ENCODE peak calls at places on chromosomes 13 and 19, in seven cellular contexts. D, V, O, N, X, Z and H are unnamed samples.

GRCh38 chr19:55694241-55694655 is 19.2 kb downstream of the EPN1 start:
- DNase-seq in N (peak; percentile 2), X (no peak), O (no peak), D (no peak), V (no peak), Z (no peak), H (no peak)

GRCh38 chr19:39401549-39402416 is 4.9 kb upstream of the ZFP36 start:
- DNase-seq in O (peak; percentile 63), V (peak; percentile 50), N (no peak), Z (peak; percentile 85), D (peak; percentile 72), X (no peak), H (peak; percentile 42)

GRCh38 chr13:103625194-103625593 is 559.0 kb upstream of the SLC10A2 start:
- DNase-seq in O (no peak), V (no peak), D (no peak), Z (no peak), N (no peak), X (peak; percentile 30), H (no peak)

GRCh38 chr13:96053003-96053703 is at the start of gene UGGT2:
- DNase-seq in V (peak; percentile 94), O (peak; percentile 88), D (peak; percentile 99), X (peak; percentile 90), N (peak; percentile 88), Z (no peak), H (peak; percentile 41)

GRCh38 chr19:28606269-28607032 is 606.5 kb downstream of the UQCRFS1 start:
- DNase-seq in Z (no peak), V (no peak), X (no peak), D (no peak), O (no peak), N (no peak), H (no peak)

GRCh38 chr13:90105276-90105675 is 1242.2 kb upstream of the MIR17HG start:
- DNase-seq in V (no peak), N (no peak), Z (no peak), O (no peak), D (no peak), X (no peak), H (no peak)

GRCh38 chr19:38778733-38779132 is 5.4 kb upstream of the LGALS7 start:
- DNase-seq in D (no peak), N (no peak), X (no peak), V (no peak), O (no peak), Z (no peak), H (no peak)

GRCh38 chr19:7900401-7900870 is 3.2 kb upstream of the MAP2K7 start:
- DNase-seq in O (no peak), D (peak; percentile 72), X (no peak), Z (no peak), N (no peak), V (no peak), H (no peak)

GRCh38 chr13:90683711-90684131 is 663.8 kb upstream of the MIR17HG start:
- DNase-seq in X (no peak), V (no peak), N (no peak), Z (no peak), O (no peak), D (no peak), H (no peak)

GRCh38 chr19:34082289-34083077 is 89.8 kb upstream of the LSM14A start:
- DNase-seq in O (no peak), N (no peak), X (peak; percentile 58), V (no peak), Z (no peak), D (no peak), H (no peak)

GRCh38 chr19:29773141-29773540 is 38.6 kb upstream of the CCNE1 start:
- DNase-seq in Z (no peak), N (no peak), V (no peak), X (no peak), D (no peak), O (no peak), H (no peak)

GRCh38 chr19:7007859-7008258 is 13.4 kb downstream of the MBD3L2B start:
- DNase-seq in X (no peak), V (no peak), O (no peak), Z (no peak), N (no peak), D (no peak), H (no peak)

GRCh38 chr13:30629527-30629926 is 11.8 kb downstream of the USPL1 start:
- DNase-seq in O (no peak), N (no peak), V (no peak), D (no peak), Z (no peak), X (no peak), H (no peak)

GRCh38 chr19:18773682-18774081 is 17.4 kb downstream of the COMP start:
- DNase-seq in Z (no peak), N (no peak), V (no peak), D (no peak), X (no peak), O (no peak), H (no peak)

GRCh38 chr19:5951338-5951861 is 26.5 kb downstream of the RANBP3 start:
- DNase-seq in D (no peak), V (no peak), O (no peak), N (no peak), Z (no peak), X (peak; percentile 63), H (peak; percentile 17)

GRCh38 chr19:47381653-47382279 is 32.7 kb downstream of the DHX34 start:
- DNase-seq in D (no peak), X (no peak), V (no peak), Z (no peak), N (no peak), O (no peak), H (no peak)

GRCh38 chr19:10292789-10293636 is 3.3 kb downstream of the ICAM5 start:
- DNase-seq in X (peak; percentile 65), V (no peak), D (peak; percentile 76), Z (no peak), N (no peak), O (no peak), H (no peak)

GRCh38 chr19:32651729-32652140 is 23.2 kb downstream of the ANKRD27 start:
- DNase-seq in D (no peak), X (peak; percentile 81), O (no peak), Z (no peak), N (no peak), V (peak; percentile 36), H (peak; percentile 25)

GRCh38 chr19:43784251-43784980 is 3.6 kb upstream of the KCNN4 start:
- DNase-seq in O (peak; percentile 67), Z (peak; percentile 52), N (no peak), X (no peak), V (no peak), D (no peak), H (no peak)

DNA sequence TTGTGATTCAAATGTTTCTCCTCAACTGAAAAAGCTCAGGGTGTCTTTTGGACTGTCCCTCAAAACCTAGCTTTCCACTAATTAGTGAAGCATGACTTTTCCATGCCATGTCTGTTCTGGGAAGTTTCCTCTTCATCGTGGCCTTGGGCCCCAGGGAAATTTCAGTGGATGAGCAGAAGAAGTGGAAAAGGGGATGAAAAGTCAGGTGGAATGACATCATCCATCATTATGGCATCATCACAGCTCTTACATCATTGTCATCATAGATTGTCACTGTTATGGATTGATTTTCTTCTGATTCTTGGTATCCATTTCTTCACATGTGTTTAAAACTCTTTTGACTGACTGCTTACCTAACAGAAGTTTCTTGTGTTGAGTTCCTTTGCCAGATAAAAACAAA is 26.2 kb upstream of the MRI1 start:
- DNase-seq in V (no peak), N (no peak), Z (no peak), X (no peak), D (no peak), O (no peak), H (no peak)
- H3K27ac ChIP-seq in V (no peak overlapping the region), N (no peak overlapping the region), Z (no peak overlapping the region), X (no peak overlapping the region), D (no peak overlapping the region), O (no peak overlapping the region), H (no peak overlapping the region)

GRCh38 chr19:3138268-3138667 is 2.4 kb downstream of the GNA15 start:
- DNase-seq in D (no peak), X (no peak), Z (no peak), O (no peak), N (no peak), V (no peak), H (no peak)

GRCh38 chr19:3137139-3137538 is 1.3 kb downstream of the GNA15 start:
- DNase-seq in O (no peak), X (no peak), D (no peak), V (no peak), N (no peak), Z (no peak), H (no peak)

GRCh38 chr19:3142938-3143337 is 7.1 kb downstream of the GNA15 start:
- DNase-seq in O (no peak), N (no peak), X (no peak), V (no peak), D (no peak), Z (no peak), H (no peak)

GRCh38 chr19:3142292-3142670 is 6.4 kb downstream of the GNA15 start:
- DNase-seq in X (no peak), V (no peak), O (no peak), D (no peak), Z (no peak), N (no peak), H (no peak)

DNA sequence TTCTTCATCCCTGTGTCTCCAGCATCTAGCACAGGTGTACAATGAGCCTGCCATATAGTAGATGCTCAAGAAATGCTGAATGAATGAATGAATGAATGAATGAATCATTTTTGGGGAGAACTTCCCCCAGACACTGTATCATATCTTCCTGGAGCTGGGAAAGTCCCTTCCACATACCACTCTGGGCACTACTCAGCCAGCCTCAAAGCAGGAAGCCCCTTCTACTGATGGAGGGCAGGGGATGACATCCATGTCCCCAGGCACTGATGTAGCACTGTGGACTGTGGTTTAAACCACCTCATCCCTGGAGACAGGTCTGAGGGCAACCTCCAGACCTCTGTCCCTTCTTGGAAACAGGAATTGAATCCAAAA is 4.8 kb downstream of the GNA15 start:
- DNase-seq in X (no peak), V (no peak), N (no peak), D (no peak), Z (no peak), O (no peak), H (no peak)
- H3K27ac ChIP-seq in X (no peak overlapping the region), V (no peak overlapping the region), N (no peak overlapping the region), D (no peak overlapping the region), Z (peak overlapping the region; percentile 28), O (no peak overlapping the region), H (no peak overlapping the region)

GRCh38 chr19:459724-460511 is 915 bp downstream of the SHC2 start:
- DNase-seq in N (peak; percentile 56), V (peak; percentile 70), X (peak; percentile 60), Z (no peak), O (peak; percentile 38), D (peak; percentile 92), H (peak; percentile 57)

GRCh38 chr19:461664-462551 is 1.1 kb upstream of the SHC2 start:
- DNase-seq in V (no peak), N (peak; percentile 43), X (peak; percentile 77), O (peak; percentile 31), D (peak; percentile 97), Z (no peak), H (peak; percentile 45)

GRCh38 chr19:463483-464130 is 2.8 kb upstream of the SHC2 start:
- DNase-seq in O (no peak), D (peak; percentile 80), X (no peak), V (no peak), Z (no peak), N (no peak), H (no peak)

GRCh38 chr19:458091-459042 is 2.5 kb downstream of the SHC2 start:
- DNase-seq in Z (no peak), X (no peak), N (no peak), O (no peak), D (peak; percentile 68), V (no peak), H (no peak)

GRCh38 chr19:460877-461609 is at the start of gene SHC2:
- DNase-seq in O (no peak), N (no peak), V (peak; percentile 42), Z (no peak), X (peak; percentile 52), D (peak; percentile 84), H (no peak)
- H3K27ac ChIP-seq in O (peak within 1 kb of the TSS; percentile 89), N (peak within 1 kb of the TSS; percentile 81), V (peak within 1 kb of the TSS; percentile 88), Z (no peak within 1 kb of the TSS), X (no peak within 1 kb of the TSS), D (peak within 1 kb of the TSS; percentile 89), H (peak within 1 kb of the TSS; percentile 44)

GRCh38 chr13:99206873-99207272 is 6.2 kb downstream of the UBAC2 start:
- DNase-seq in V (no peak), D (no peak), Z (no peak), N (no peak), O (no peak), X (no peak), H (no peak)
- H3K27ac ChIP-seq in V (no peak overlapping the region), D (no peak overlapping the region), Z (no peak overlapping the region), N (no peak overlapping the region), O (no peak overlapping the region), X (peak overlapping the region; percentile 7), H (no peak overlapping the region)